ENCODE peak calls at places on chromosomes 6 and 20, in seven cellular contexts. N is brain microvascular endothelial cell, O is HuH-7, C is RCC 7860, H is DMS79, R is H7, G is substantia nigra. M is an unnamed sample.

GRCh38 chr20:6882911-6883310 is 115.4 kb downstream of the BMP2 start:
- DNase-seq in R (no peak), O (no peak), C (no peak), N (no peak), H (no peak), G (no peak), M (no peak)

GRCh38 chr6:80523531-80523970 is 417.1 kb downstream of the BCKDHB start:
- DNase-seq in C (no peak), O (no peak), R (peak; percentile 45), G (no peak), N (no peak), H (peak; percentile 9), M (no peak)

GRCh38 chr20:48350291-48350988 is 477.4 kb downstream of the PREX1 start:
- DNase-seq in C (no peak), R (peak; percentile 88), O (no peak), N (no peak), H (peak; percentile 8), G (no peak), M (no peak)

GRCh38 chr20:62360854-62361798 is 6.0 kb downstream of the LAMA5 start:
- DNase-seq in R (peak; percentile 83), O (no peak), N (no peak), H (no peak), C (no peak), G (no peak), M (no peak)

GRCh38 chr20:59400666-59401065 is 100.3 kb downstream of the EDN3 start:
- DNase-seq in N (no peak), R (no peak), O (no peak), H (no peak), C (no peak), G (no peak), M (no peak)

GRCh38 chr6:57257911-57258541 is 35.9 kb upstream of the RAB23 start:
- DNase-seq in R (no peak), H (no peak), C (no peak), O (no peak), G (no peak), N (peak; percentile 72), M (no peak)

GRCh38 chr6:165486183-165487137 is 176.6 kb downstream of the PDE10A start:
- DNase-seq in O (no peak), G (no peak), H (no peak), R (no peak), C (no peak), N (peak; percentile 9), M (no peak)

GRCh38 chr6:56193846-56194245 is 53.5 kb downstream of the COL21A1 start:
- DNase-seq in N (peak; percentile 41), C (no peak), G (no peak), R (no peak), O (no peak), H (no peak), M (no peak)

GRCh38 chr20:52004720-52005119 is 186.9 kb downstream of the ZFP64 start:
- DNase-seq in H (no peak), O (no peak), C (no peak), N (no peak), R (no peak), G (no peak), M (no peak)

GRCh38 chr20:58233881-58234528 is 5.6 kb upstream of the ANKRD60 start:
- DNase-seq in H (no peak), O (peak; percentile 60), R (peak; percentile 85), G (no peak), C (no peak), N (no peak), M (no peak)

GRCh38 chr6:156773476-156773875 is 3.7 kb upstream of the ARID1B start:
- DNase-seq in O (no peak), N (no peak), C (no peak), H (no peak), R (peak; percentile 70), G (no peak), M (no peak)

GRCh38 chr6:158046201-158047119 is 64.8 kb downstream of the SYNJ2 start:
- DNase-seq in O (no peak), N (no peak), G (no peak), R (no peak), H (no peak), C (peak; percentile 38), M (no peak)